ENCODE peak calls at places on chromosomes 5 and 9, in eight cellular contexts. Q is neural crest cell; G is AG04450; F is colonic mucosa; E is activated CD8-positive, alpha-beta T cell treated with anti-CD3 and anti-CD28 coated beads for 36 hours; S is AG09319; Y is A549; Z is astrocyte of the cerebellum. H is an unnamed sample.

GRCh38 chr9:6549106-6549505 is 96.4 kb downstream of the GLDC start:
- DNase-seq in G (no peak), Q (no peak), Y (no peak), F (no peak), Z (no peak), E (no peak), S (no peak), H (no peak)

GRCh38 chr5:54404568-54404967 is 50.9 kb upstream of the HSPB3 start:
- DNase-seq in G (no peak), Y (no peak), Q (no peak), E (no peak), S (no peak), Z (no peak), F (no peak), H (no peak)

GRCh38 chr5:126182901-126183695 is 240.1 kb upstream of the GRAMD2B start:
- DNase-seq in F (no peak), G (no peak), E (no peak), S (no peak), Q (no peak), Y (no peak), Z (no peak), H (no peak)

GRCh38 chr9:137296214-137297059 is 5.6 kb downstream of the NRARP start:
- DNase-seq in G (no peak), Y (peak; percentile 61), Q (no peak), Z (no peak), F (peak; percentile 85), S (no peak), E (no peak), H (no peak)

GRCh38 chr5:55551298-55551846 is 16.6 kb upstream of the PLPP1 start:
- DNase-seq in F (no peak), S (no peak), Y (no peak), E (no peak), Z (no peak), Q (no peak), G (no peak), H (no peak)

GRCh38 chr5:126801992-126802294 is 25.0 kb downstream of the LMNB1 start:
- DNase-seq in Q (no peak), S (peak; percentile 40), E (no peak), Z (peak; percentile 62), F (no peak), G (no peak), Y (peak; percentile 41), H (no peak)

GRCh38 chr5:67268233-67269011 is 71.8 kb upstream of the CD180 start:
- DNase-seq in Z (peak; percentile 98), F (peak; percentile 72), Y (peak; percentile 75), Q (peak; percentile 30), S (peak; percentile 91), E (no peak), G (peak; percentile 95), H (no peak)

GRCh38 chr5:53069626-53070025 is 39.9 kb downstream of the MOCS2 start:
- DNase-seq in F (no peak), G (no peak), Z (peak; percentile 95), Y (no peak), Q (no peak), E (peak; percentile 86), S (peak; percentile 24), H (no peak)

GRCh38 chr9:21789541-21790037 is 12.8 kb upstream of the MTAP start:
- DNase-seq in Y (peak; percentile 96), Q (peak; percentile 16), S (peak; percentile 84), E (peak; percentile 69), G (peak; percentile 88), F (peak; percentile 60), Z (peak; percentile 93), H (no peak)

GRCh38 chr5:173329370-173330150 is 1.3 kb upstream of the STC2 start:
- DNase-seq in Y (peak; percentile 59), F (no peak), E (peak; percentile 89), Q (peak; percentile 23), G (no peak), Z (no peak), S (no peak), H (peak; percentile 52)
- TF ChIP-seq CTCF in Y (peak; percentile 30), F (no peak), E (no peak), Q (no peak), G (no peak), Z (no peak), S (peak; percentile 12), H (peak; percentile 21)

GRCh38 chr5:60576425-60576824 is 123.5 kb downstream of the DEPDC1B start:
- DNase-seq in Z (no peak), F (no peak), Y (no peak), G (no peak), E (no peak), Q (no peak), S (no peak), H (no peak)

GRCh38 chr5:60583598-60583997 is 116.4 kb downstream of the DEPDC1B start:
- DNase-seq in E (no peak), Q (no peak), Z (no peak), S (no peak), Y (no peak), G (no peak), F (no peak), H (no peak)

GRCh38 chr5:60577116-60577515 is 122.8 kb downstream of the DEPDC1B start:
- DNase-seq in Q (no peak), E (no peak), S (no peak), G (no peak), Y (no peak), F (no peak), Z (no peak), H (no peak)

GRCh38 chr5:60578295-60578694 is 121.7 kb downstream of the DEPDC1B start:
- DNase-seq in Q (no peak), Z (no peak), E (no peak), G (no peak), F (no peak), Y (no peak), S (no peak), H (no peak)
- TF ChIP-seq CTCF in Q (no peak), Z (no peak), E (no peak), G (no peak), F (no peak), Y (no peak), S (no peak), H (no peak)

DNA sequence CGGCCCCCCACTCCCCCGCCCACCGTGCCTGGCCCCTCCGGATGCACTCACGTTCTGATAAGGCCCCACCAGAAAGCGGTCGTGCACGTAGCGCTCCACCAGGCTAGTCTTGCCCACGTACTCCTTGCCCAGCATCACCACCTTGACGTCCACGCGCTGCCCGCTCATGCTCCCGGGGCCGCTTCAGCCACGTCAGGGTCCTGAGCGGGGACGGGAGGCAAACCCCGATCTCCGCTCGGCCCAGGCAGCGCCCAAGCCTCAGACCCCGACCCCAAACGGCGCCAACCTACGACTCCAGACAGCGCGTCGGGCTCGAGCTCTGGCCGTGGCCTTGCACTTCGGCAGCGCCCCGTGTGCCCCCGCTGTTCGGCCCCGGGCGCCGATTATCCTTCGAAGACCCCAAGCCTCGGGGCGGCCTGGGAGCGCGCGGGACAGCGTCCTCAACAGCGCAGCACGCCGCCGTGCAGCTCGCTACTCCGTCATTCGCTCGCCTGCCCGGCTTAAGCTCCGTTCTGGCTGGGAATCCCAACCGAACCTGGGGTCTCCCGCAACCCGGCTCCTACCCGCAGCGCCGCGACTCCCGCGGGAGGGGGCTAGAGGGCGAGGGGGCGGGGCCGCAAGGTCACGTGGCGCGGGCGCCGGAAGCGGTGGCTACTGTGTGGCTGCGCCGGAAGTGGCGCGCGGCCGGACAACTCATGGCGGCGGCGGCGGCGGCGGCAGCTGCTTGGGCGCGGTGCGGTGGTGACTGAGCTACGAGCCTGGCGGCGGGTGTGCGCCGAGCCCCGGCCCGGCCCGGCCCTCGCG is at the start of the genes PRELID1 and RAB24:
- DNase-seq in Y (peak; percentile 84), S (peak; percentile 48), E (peak; percentile 91), F (peak; percentile 90), Z (peak; percentile 42), Q (peak; percentile 90), G (peak; percentile 46), H (peak; percentile 92)
- TF ChIP-seq CTCF in Y (peak; percentile 14), S (peak; percentile 27), E (peak; percentile 51), F (peak; percentile 11), Z (peak; percentile 37), Q (no peak), G (peak; percentile 36), H (peak; percentile 45)

GRCh38 chr5:169300468-169301385 is at the start of gene SLIT3:
- DNase-seq in Y (peak; percentile 89), Z (peak; percentile 52), Q (peak; percentile 30), F (peak; percentile 48), G (no peak), E (no peak), S (peak; percentile 79), H (peak; percentile 60)
- TF ChIP-seq CTCF in Y (peak; percentile 57), Z (no peak), Q (peak; percentile 20), F (no peak), G (no peak), E (no peak), S (no peak), H (peak; percentile 31)

GRCh38 chr5:32487008-32487407 is 42.5 kb upstream of the ZFR start:
- DNase-seq in F (no peak), E (no peak), Y (no peak), G (no peak), Z (no peak), S (no peak), Q (no peak), H (no peak)
- TF ChIP-seq CTCF in F (no peak), E (no peak), Y (no peak), G (no peak), Z (no peak), S (no peak), Q (no peak), H (no peak)

DNA sequence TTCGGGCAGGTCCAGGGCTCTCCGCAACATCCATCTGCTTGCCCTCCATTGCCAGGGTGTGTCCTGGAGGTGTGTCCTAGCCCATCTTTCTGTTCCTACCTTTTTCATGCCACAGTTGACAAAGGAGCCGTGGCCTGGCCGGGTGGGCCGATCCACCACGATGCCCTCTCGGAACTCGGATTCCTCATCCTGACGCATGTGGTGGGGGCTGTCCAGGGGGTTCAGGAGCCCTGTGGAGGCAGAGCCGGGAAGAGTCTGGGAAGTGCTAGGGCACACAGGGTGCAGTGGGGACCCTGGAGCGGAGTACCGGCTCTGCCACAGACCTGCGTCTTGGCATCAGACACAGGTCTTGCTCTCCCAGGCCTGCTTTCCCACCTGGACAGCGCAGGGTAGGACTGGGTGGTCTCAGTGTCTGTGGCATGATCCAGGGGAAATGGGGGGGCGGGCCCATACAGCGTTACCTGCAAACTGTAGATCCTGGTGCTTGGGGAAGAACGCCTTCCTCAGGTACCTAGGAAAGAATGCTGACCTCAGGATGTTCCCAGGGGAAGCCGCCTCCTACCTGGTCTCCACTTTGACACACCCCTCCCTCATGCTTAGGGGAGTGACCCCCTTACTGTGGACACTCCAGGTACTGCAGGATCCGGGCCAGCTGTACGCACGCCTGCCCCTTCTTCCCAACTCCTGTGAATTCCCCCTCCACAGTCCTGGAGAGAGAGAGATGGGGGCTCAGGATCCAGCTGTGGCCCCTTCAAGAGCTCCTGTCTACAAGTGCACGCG is 3.5 kb downstream of the SPOUT1 start:
- DNase-seq in Y (peak; percentile 46), E (no peak), Z (no peak), Q (no peak), S (no peak), F (no peak), G (no peak), H (no peak)
- TF ChIP-seq CTCF in Y (no peak), E (no peak), Z (no peak), Q (peak; percentile 29), S (no peak), F (no peak), G (no peak), H (peak; percentile 14)